ENCODE peak calls at places on chromosome 19, in five cellular contexts. V is IMR-90, J is K562, B is SK-N-SH, D is GM12878. N is an unnamed sample.

GRCh38 chr19:34428549-34429285 is 536 bp downstream of the UBA2 start:
- DNase-seq in D (no peak), V (peak; percentile 17), B (peak; percentile 47), J (peak; percentile 88), N (peak; percentile 2)

GRCh38 chr19:6464070-6464873 is at the start of gene CRB3:
- DNase-seq in V (no peak), D (no peak), J (no peak), B (no peak), N (peak; percentile 73)

GRCh38 chr19:2982983-2983350 is 5.6 kb downstream of the TLE6 start:
- DNase-seq in V (peak; percentile 68), J (no peak), B (peak; percentile 92), D (no peak), N (no peak)

GRCh38 chr19:426725-427445 is 17.9 kb upstream of the C2CD4C start:
- DNase-seq in J (no peak), D (no peak), V (no peak), B (peak; percentile 89), N (no peak)

GRCh38 chr19:42178791-42179500 is 38.5 kb downstream of the DEDD2 start:
- DNase-seq in D (no peak), V (no peak), B (peak; percentile 74), J (peak; percentile 76), N (no peak)

GRCh38 chr19:5137114-5137513 is 168.2 kb downstream of the KDM4B start:
- DNase-seq in D (no peak), B (no peak), V (no peak), J (no peak), N (no peak)

GRCh38 chr19:49987159-49987698 is 26.3 kb upstream of the SIGLEC11 start:
- DNase-seq in J (peak; percentile 81), B (no peak), V (peak; percentile 90), D (peak; percentile 54), N (peak; percentile 87)

GRCh38 chr19:18436651-18437478 is 1.1 kb downstream of the ISYNA1 start:
- DNase-seq in J (peak; percentile 82), D (no peak), V (peak; percentile 69), B (peak; percentile 95), N (peak; percentile 57)

GRCh38 chr19:49120868-49121267 is 1.5 kb downstream of the PPFIA3 start:
- DNase-seq in B (no peak), J (no peak), V (no peak), D (no peak), N (no peak)

GRCh38 chr19:13887529-13887928 is 10.6 kb downstream of the NANOS3 start:
- DNase-seq in J (no peak), D (no peak), V (peak; percentile 15), B (no peak), N (no peak)

GRCh38 chr19:33201473-33201872 is 7.3 kb downstream of the LRP3 start:
- DNase-seq in J (no peak), D (no peak), V (no peak), B (peak; percentile 19), N (no peak)

GRCh38 chr19:33203529-33203928 is 9.4 kb downstream of the LRP3 start:
- DNase-seq in D (no peak), B (peak; percentile 34), V (no peak), J (no peak), N (no peak)

GRCh38 chr19:33201886-33202545 is 7.9 kb downstream of the LRP3 start:
- DNase-seq in V (no peak), J (no peak), B (peak; percentile 20), D (no peak), N (no peak)

GRCh38 chr19:33204136-33204973 is 10.2 kb downstream of the LRP3 start:
- DNase-seq in D (no peak), V (no peak), J (no peak), B (peak; percentile 21), N (no peak)

GRCh38 chr19:33202546-33203507 is 8.7 kb downstream of the LRP3 start:
- DNase-seq in J (no peak), D (no peak), B (peak; percentile 20), V (no peak), N (no peak)
- TF ChIP-seq MXI1 in J (no peak), D (no peak), B (no peak), V (no peak), N (no peak)

GRCh38 chr19:7748171-7748570 is 837 bp upstream of the CD209 start:
- DNase-seq in D (no peak), B (no peak), V (no peak), J (no peak), N (no peak)

GRCh38 chr19:7748756-7749155 is 1.4 kb upstream of the CD209 start:
- DNase-seq in D (no peak), B (no peak), V (peak; percentile 7), J (no peak), N (peak; percentile 14)

GRCh38 chr19:7744871-7745270 is 2.5 kb downstream of the CD209 start:
- DNase-seq in D (no peak), V (no peak), B (no peak), J (no peak), N (no peak)

GRCh38 chr19:7744199-7744786 is 3.0 kb downstream of the CD209 start:
- DNase-seq in B (no peak), D (no peak), J (no peak), V (no peak), N (no peak)

GRCh38 chr19:7746903-7747884 is at the start of gene CD209:
- DNase-seq in J (no peak), V (no peak), D (no peak), B (no peak), N (no peak)
- TF ChIP-seq MXI1 in J (no peak), V (no peak), D (no peak), B (no peak), N (no peak)

GRCh38 chr19:33064117-33064777 is 441 bp downstream of the RHPN2 start:
- DNase-seq in J (peak; percentile 77), V (no peak), D (no peak), B (peak; percentile 84), N (no peak)
- TF ChIP-seq MXI1 in J (no peak), V (no peak), D (no peak), B (no peak), N (no peak)

DNA sequence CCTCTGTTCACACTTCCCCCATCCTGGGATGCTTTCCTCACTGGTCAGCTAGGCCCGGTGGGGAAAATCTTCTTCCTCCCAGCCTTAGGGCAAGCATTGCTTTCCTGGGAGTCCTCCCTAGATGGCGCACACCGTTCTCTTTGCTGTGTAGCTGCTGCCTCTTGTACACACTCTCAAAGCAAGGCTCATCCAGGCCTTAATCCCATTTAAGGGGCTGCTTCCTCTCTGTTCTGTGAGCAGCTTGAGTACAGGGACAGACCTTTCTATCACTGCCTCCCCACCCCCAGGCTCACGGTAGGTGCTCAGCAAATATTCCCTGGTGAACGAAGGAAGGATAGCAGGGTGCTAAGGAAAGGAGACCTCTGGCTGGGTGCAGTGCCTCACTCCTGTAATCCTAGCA is 11.0 kb downstream of the SLC7A10 start:
- DNase-seq in J (no peak), B (peak; percentile 65), V (peak; percentile 35), D (no peak), N (peak; percentile 41)
- TF ChIP-seq MXI1 in J (no peak), B (no peak), V (no peak), D (no peak), N (no peak)

DNA sequence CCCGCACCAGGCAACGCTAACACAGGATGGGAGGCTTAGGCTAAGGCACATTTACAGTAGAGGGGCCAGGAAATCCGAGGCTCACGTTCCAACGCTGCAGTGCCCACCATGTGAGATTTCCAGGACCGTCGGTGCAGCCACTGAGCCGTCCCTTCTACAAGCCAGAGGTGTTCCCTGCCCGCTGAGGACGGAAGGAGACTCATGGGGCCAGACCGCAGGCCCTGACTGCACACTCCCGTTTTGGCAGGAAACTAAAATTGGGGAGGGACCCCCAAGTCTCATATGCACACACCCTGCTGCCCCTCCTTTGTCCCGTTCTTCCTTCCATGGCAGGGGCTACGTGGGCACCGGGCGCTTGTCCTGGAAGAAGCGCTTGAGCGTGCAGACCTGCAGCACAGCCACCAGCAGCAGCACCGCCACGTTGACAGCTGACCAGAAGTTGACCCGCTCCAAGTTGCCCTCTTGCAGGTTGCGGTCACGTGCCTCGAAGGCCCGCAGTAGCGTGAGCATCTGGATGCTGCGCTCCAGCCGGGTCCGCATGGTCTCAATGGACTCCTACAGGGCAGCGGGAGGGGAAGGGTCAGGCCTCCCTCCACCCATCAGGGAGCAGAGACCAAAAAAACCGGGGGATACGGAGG is 3.2 kb downstream of the TMED1 start:
- DNase-seq in V (no peak), B (no peak), D (no peak), J (no peak), N (no peak)
- TF ChIP-seq MXI1 in V (no peak), B (no peak), D (no peak), J (no peak), N (no peak)

N was measured in HepG2.